ENCODE peak calls at places on chromosomes 7 and 10, in six cellular contexts. One of them, this sample, is unnamed.

GRCh38 chr10:1043532-1043995 is 5.4 kb downstream of the IDI1 start:
- DNase-seq in HepG2: no peak
- DNase-seq in NT2/D1: no peak
- DNase-seq in HCT116: no peak
- DNase-seq in H1: no peak
- DNase-seq in GM12878: peak
- DNase-seq in this sample: no peak

GRCh38 chr7:50206521-50207250 is 97.8 kb upstream of the IKZF1 start:
- DNase-seq in NT2/D1: no peak
- DNase-seq in HepG2: peak
- DNase-seq in HCT116: peak
- DNase-seq in H1: no peak
- DNase-seq in GM12878: no peak
- DNase-seq in this sample: no peak

GRCh38 chr10:71218046-71218832 is 5.9 kb downstream of the UNC5B start:
- DNase-seq in HepG2: peak
- DNase-seq in GM12878: no peak
- DNase-seq in H1: no peak
- DNase-seq in NT2/D1: no peak
- DNase-seq in HCT116: peak
- DNase-seq in this sample: no peak

GRCh38 chr10:6840093-6840763 is 260.2 kb upstream of the PRKCQ start:
- DNase-seq in NT2/D1: no peak
- DNase-seq in HCT116: no peak
- DNase-seq in H1: no peak
- DNase-seq in GM12878: no peak
- DNase-seq in HepG2: no peak
- DNase-seq in this sample: no peak

GRCh38 chr7:25476863-25477262 is 248.6 kb upstream of the NPVF start:
- DNase-seq in NT2/D1: no peak
- DNase-seq in H1: no peak
- DNase-seq in HCT116: no peak
- DNase-seq in HepG2: no peak
- DNase-seq in GM12878: no peak
- DNase-seq in this sample: no peak

GRCh38 chr7:43943702-43944187 is 17.5 kb downstream of the UBE2D4 start:
- DNase-seq in NT2/D1: no peak
- DNase-seq in GM12878: no peak
- DNase-seq in H1: no peak
- DNase-seq in HCT116: no peak
- DNase-seq in HepG2: no peak
- DNase-seq in this sample: no peak

GRCh38 chr10:50464004-50464409 is 159.7 kb downstream of the SGMS1 start:
- DNase-seq in HepG2: no peak
- DNase-seq in HCT116: no peak
- DNase-seq in NT2/D1: no peak
- DNase-seq in GM12878: no peak
- DNase-seq in H1: no peak
- DNase-seq in this sample: no peak

GRCh38 chr10:101777085-101777856 is 1.4 kb upstream of the FGF8 start:
- DNase-seq in NT2/D1: no peak
- DNase-seq in GM12878: no peak
- DNase-seq in HepG2: no peak
- DNase-seq in HCT116: no peak
- DNase-seq in H1: no peak
- DNase-seq in this sample: no peak

GRCh38 chr10:58225654-58226053 is 42.0 kb downstream of the IPMK start:
- DNase-seq in H1: no peak
- DNase-seq in NT2/D1: no peak
- DNase-seq in HepG2: no peak
- DNase-seq in GM12878: no peak
- DNase-seq in HCT116: no peak
- DNase-seq in this sample: no peak

GRCh38 chr7:131546583-131547111 is 9.8 kb downstream of the PODXL start:
- DNase-seq in H1: peak
- DNase-seq in GM12878: no peak
- DNase-seq in HCT116: no peak
- DNase-seq in HepG2: peak
- DNase-seq in NT2/D1: peak
- DNase-seq in this sample: peak

GRCh38 chr10:9219860-9220259 is 1165.4 kb downstream of the GATA3 start:
- DNase-seq in GM12878: no peak
- DNase-seq in HCT116: no peak
- DNase-seq in HepG2: no peak
- DNase-seq in H1: no peak
- DNase-seq in NT2/D1: no peak
- DNase-seq in this sample: no peak

GRCh38 chr10:87845624-87846377 is 17.5 kb downstream of the KLLN start:
- DNase-seq in HepG2: no peak
- DNase-seq in H1: no peak
- DNase-seq in HCT116: peak
- DNase-seq in NT2/D1: no peak
- DNase-seq in GM12878: no peak
- DNase-seq in this sample: no peak

GRCh38 chr10:87852092-87852491 is 11.2 kb downstream of the KLLN start:
- DNase-seq in H1: no peak
- DNase-seq in GM12878: no peak
- DNase-seq in NT2/D1: no peak
- DNase-seq in HepG2: no peak
- DNase-seq in HCT116: no peak
- DNase-seq in this sample: no peak

GRCh38 chr10:87847550-87847949 is 15.8 kb downstream of the KLLN start:
- DNase-seq in HepG2: no peak
- DNase-seq in HCT116: no peak
- DNase-seq in H1: no peak
- DNase-seq in NT2/D1: no peak
- DNase-seq in GM12878: no peak
- DNase-seq in this sample: no peak

GRCh38 chr10:87848998-87849397 is 14.3 kb downstream of the KLLN start:
- DNase-seq in HepG2: no peak
- DNase-seq in NT2/D1: no peak
- DNase-seq in HCT116: no peak
- DNase-seq in GM12878: no peak
- DNase-seq in H1: no peak
- DNase-seq in this sample: no peak

GRCh38 chr10:87850742-87851205 is 12.6 kb downstream of the KLLN start:
- DNase-seq in HepG2: peak
- DNase-seq in H1: no peak
- DNase-seq in GM12878: no peak
- DNase-seq in NT2/D1: no peak
- DNase-seq in HCT116: no peak
- DNase-seq in this sample: peak
- TF ChIP-seq ZNF274 in HepG2: no peak
- TF ChIP-seq ZNF274 in H1: no peak
- TF ChIP-seq ZNF274 in GM12878: no peak
- TF ChIP-seq ZNF274 in NT2/D1: no peak
- TF ChIP-seq ZNF274 in HCT116: no peak
- TF ChIP-seq ZNF274 in this sample: no peak

GRCh38 chr10:87675396-87676376 is 16.0 kb downstream of the PAPSS2 start:
- DNase-seq in GM12878: no peak
- DNase-seq in NT2/D1: no peak
- DNase-seq in HepG2: no peak
- DNase-seq in HCT116: no peak
- DNase-seq in H1: no peak
- DNase-seq in this sample: no peak
- TF ChIP-seq ZNF274 in GM12878: no peak
- TF ChIP-seq ZNF274 in NT2/D1: no peak
- TF ChIP-seq ZNF274 in HepG2: no peak
- TF ChIP-seq ZNF274 in HCT116: no peak
- TF ChIP-seq ZNF274 in H1: no peak
- TF ChIP-seq ZNF274 in this sample: no peak

GRCh38 chr10:31466313-31466712 is 147.3 kb downstream of the ZEB1 start:
- DNase-seq in H1: no peak
- DNase-seq in HCT116: no peak
- DNase-seq in HepG2: no peak
- DNase-seq in NT2/D1: no peak
- DNase-seq in GM12878: no peak
- DNase-seq in this sample: no peak

GRCh38 chr10:31468536-31468859 is 149.5 kb downstream of the ZEB1 start:
- DNase-seq in NT2/D1: no peak
- DNase-seq in HepG2: no peak
- DNase-seq in HCT116: no peak
- DNase-seq in GM12878: no peak
- DNase-seq in H1: no peak
- DNase-seq in this sample: no peak

GRCh38 chr10:31464552-31464951 is 145.5 kb downstream of the ZEB1 start:
- DNase-seq in NT2/D1: no peak
- DNase-seq in HepG2: no peak
- DNase-seq in GM12878: no peak
- DNase-seq in H1: no peak
- DNase-seq in HCT116: no peak
- DNase-seq in this sample: no peak

GRCh38 chr10:31467791-31468535 is 148.9 kb downstream of the ZEB1 start:
- DNase-seq in HCT116: peak
- DNase-seq in HepG2: peak
- DNase-seq in GM12878: no peak
- DNase-seq in H1: peak
- DNase-seq in NT2/D1: peak
- DNase-seq in this sample: no peak
- TF ChIP-seq ZNF274 in HCT116: no peak
- TF ChIP-seq ZNF274 in HepG2: no peak
- TF ChIP-seq ZNF274 in GM12878: no peak
- TF ChIP-seq ZNF274 in H1: no peak
- TF ChIP-seq ZNF274 in NT2/D1: no peak
- TF ChIP-seq ZNF274 in this sample: no peak

DNA sequence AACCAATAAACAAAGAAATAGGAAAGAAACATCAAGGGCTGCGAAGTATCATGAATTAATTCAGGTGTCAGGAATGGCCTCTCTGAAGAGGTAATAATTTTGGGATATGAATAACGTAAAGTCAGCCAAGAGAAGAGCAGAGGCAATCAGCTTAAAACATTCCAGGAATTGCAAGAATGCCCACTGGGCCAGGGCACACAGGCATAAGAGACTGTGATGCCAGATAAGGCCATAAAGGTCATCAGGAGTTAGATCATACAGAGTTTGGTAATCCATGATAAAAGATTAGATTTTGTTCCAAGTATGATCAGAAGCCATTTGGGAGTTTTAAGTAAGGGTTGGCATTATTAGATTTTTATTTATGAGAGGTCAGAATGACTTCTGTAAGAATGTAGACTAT is 53.3 kb upstream of the ABCB4 start:
- DNase-seq in NT2/D1: no peak
- DNase-seq in H1: no peak
- DNase-seq in HCT116: no peak
- DNase-seq in HepG2: no peak
- DNase-seq in GM12878: no peak
- DNase-seq in this sample: no peak
- TF ChIP-seq ZNF274 in NT2/D1: no peak
- TF ChIP-seq ZNF274 in H1: no peak
- TF ChIP-seq ZNF274 in HCT116: no peak
- TF ChIP-seq ZNF274 in HepG2: no peak
- TF ChIP-seq ZNF274 in GM12878: no peak
- TF ChIP-seq ZNF274 in this sample: no peak

GRCh38 chr7:92705831-92706230 is 115.6 kb upstream of the FAM133B start:
- DNase-seq in H1: no peak
- DNase-seq in NT2/D1: no peak
- DNase-seq in GM12878: no peak
- DNase-seq in HepG2: no peak
- DNase-seq in HCT116: no peak
- DNase-seq in this sample: no peak
- TF ChIP-seq ZNF274 in H1: no peak
- TF ChIP-seq ZNF274 in NT2/D1: no peak
- TF ChIP-seq ZNF274 in GM12878: no peak
- TF ChIP-seq ZNF274 in HepG2: no peak
- TF ChIP-seq ZNF274 in HCT116: no peak
- TF ChIP-seq ZNF274 in this sample: no peak

GRCh38 chr7:129462445-129462844 is 28.2 kb downstream of the STRIP2 start:
- DNase-seq in HCT116: no peak
- DNase-seq in NT2/D1: no peak
- DNase-seq in H1: no peak
- DNase-seq in HepG2: no peak
- DNase-seq in GM12878: no peak
- DNase-seq in this sample: no peak
- TF ChIP-seq ZNF274 in HCT116: no peak
- TF ChIP-seq ZNF274 in NT2/D1: no peak
- TF ChIP-seq ZNF274 in H1: no peak
- TF ChIP-seq ZNF274 in HepG2: no peak
- TF ChIP-seq ZNF274 in GM12878: no peak
- TF ChIP-seq ZNF274 in this sample: no peak